ENCODE peak calls at places on chromosome 1, in eight cellular contexts. D is AG04450; B is CD8-positive, alpha-beta T cell; P is brain microvascular endothelial cell; E is esophagus squamous epithelium; Z is GM06990; Q is stomach; T is A673. L is an unnamed sample.

GRCh38 chr1:84390231-84390630 is 8.1 kb upstream of the DNASE2B start:
- DNase-seq in D (no peak), B (no peak), P (no peak), E (no peak), Z (no peak), Q (no peak), T (no peak), L (no peak)

GRCh38 chr1:236084386-236084730 is 19.5 kb upstream of the NID1 start:
- DNase-seq in D (no peak), B (no peak), P (no peak), E (no peak), Z (no peak), Q (no peak), T (no peak), L (no peak)

GRCh38 chr1:206013017-206013800 is 10.0 kb upstream of the RAB7B start:
- DNase-seq in D (no peak), B (no peak), P (no peak), E (no peak), Z (no peak), Q (no peak), T (no peak), L (no peak)

GRCh38 chr1:37177230-37177864 is 143.0 kb upstream of the GRIK3 start:
- DNase-seq in D (no peak), B (no peak), P (peak; percentile 8), E (no peak), Z (no peak), Q (no peak), T (peak; percentile 55), L (no peak)

GRCh38 chr1:172723251-172723650 is 64.3 kb downstream of the FASLG start:
- DNase-seq in D (no peak), B (no peak), P (no peak), E (no peak), Z (no peak), Q (no peak), T (no peak), L (no peak)

GRCh38 chr1:18743233-18743632 is 112.6 kb downstream of the PAX7 start:
- DNase-seq in D (no peak), B (no peak), P (no peak), E (no peak), Z (no peak), Q (no peak), T (no peak), L (no peak)

GRCh38 chr1:27342778-27343638 is 1.2 kb downstream of the SYTL1 start:
- DNase-seq in D (no peak), B (peak; percentile 78), P (no peak), E (no peak), Z (peak; percentile 66), Q (peak; percentile 81), T (no peak), L (no peak)

GRCh38 chr1:112636597-112637256 is 17.1 kb downstream of the CAPZA1 start:
- DNase-seq in D (no peak), B (no peak), P (no peak), E (no peak), Z (no peak), Q (no peak), T (no peak), L (no peak)

GRCh38 chr1:214188835-214189234 is 92.1 kb upstream of the SMYD2 start:
- DNase-seq in D (no peak), B (no peak), P (no peak), E (no peak), Z (no peak), Q (no peak), T (no peak), L (no peak)

GRCh38 chr1:233359905-233360304 is 32.4 kb downstream of the MAP3K21 start:
- DNase-seq in D (no peak), B (no peak), P (no peak), E (no peak), Z (no peak), Q (no peak), T (no peak), L (no peak)

GRCh38 chr1:82486969-82487368 is 686.2 kb downstream of the ADGRL2 start:
- DNase-seq in D (no peak), B (no peak), P (no peak), E (no peak), Z (no peak), Q (no peak), T (no peak), L (no peak)

GRCh38 chr1:34436836-34437235 is 260.1 kb downstream of the C1orf94 start:
- DNase-seq in D (no peak), B (no peak), P (no peak), E (no peak), Z (no peak), Q (no peak), T (no peak), L (no peak)

DNA sequence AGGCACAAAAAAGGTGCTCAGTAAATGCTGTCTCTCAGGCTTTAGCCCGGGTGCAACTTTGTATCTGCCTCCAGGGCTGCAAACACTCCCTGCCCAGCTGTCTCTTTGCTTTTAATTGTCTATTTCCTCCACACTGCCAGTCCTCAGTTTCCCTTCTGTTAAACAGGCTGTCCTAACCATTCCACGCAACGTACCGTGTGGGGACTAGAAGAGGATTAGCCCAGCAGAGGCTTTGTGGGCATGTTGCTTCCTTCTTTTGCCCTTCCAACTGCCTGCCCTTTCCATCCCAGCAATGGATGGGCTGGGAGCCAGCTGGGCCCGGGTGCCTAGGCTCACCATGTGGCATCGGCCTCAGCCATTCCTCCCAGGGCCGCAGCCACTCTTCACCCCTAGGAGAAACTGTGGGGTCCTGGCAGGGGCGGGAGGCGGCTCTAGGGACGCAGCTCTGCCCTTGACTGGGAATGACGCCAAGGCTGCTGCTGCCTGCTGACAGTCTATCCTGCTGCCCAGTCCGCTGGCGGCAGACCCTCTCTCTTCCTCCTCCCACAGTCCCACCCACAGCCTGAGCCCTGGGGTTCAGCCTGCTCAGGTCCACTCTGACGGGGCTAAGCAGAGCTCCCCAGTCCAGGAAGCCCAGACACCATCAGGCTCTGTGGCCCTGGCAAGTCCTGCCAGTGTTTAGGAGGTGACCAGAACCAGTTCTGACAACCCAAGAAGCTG is 40.6 kb upstream of the LRP8 start:
- DNase-seq in D (no peak), B (no peak), P (no peak), E (no peak), Z (no peak), Q (peak; percentile 25), T (no peak), L (no peak)
- H3K4me3 ChIP-seq in D (no peak overlapping the region), B (no peak overlapping the region), P (no peak overlapping the region), E (no peak overlapping the region), Z (no peak overlapping the region), Q (no peak overlapping the region), T (no peak overlapping the region), L (no peak overlapping the region)

GRCh38 chr1:181391297-181391905 is 91.9 kb upstream of the CACNA1E start:
- DNase-seq in D (no peak), B (no peak), P (no peak), E (no peak), Z (no peak), Q (no peak), T (peak; percentile 20), L (no peak)
- TF ChIP-seq CTCF in D (no peak), B (no peak), P (no peak), E (no peak), Z (no peak), Q (no peak), T (no peak), L (no peak)

GRCh38 chr1:117093870-117094621 is 27.5 kb downstream of the TRIM45 start:
- DNase-seq in D (no peak), B (no peak), P (peak; percentile 80), E (no peak), Z (no peak), Q (no peak), T (peak; percentile 75), L (no peak)

GRCh38 chr1:117096871-117097842 is 24.4 kb downstream of the TRIM45 start:
- DNase-seq in D (no peak), B (no peak), P (peak; percentile 69), E (no peak), Z (no peak), Q (no peak), T (no peak), L (no peak)

GRCh38 chr1:117095237-117095636 is 26.3 kb downstream of the TRIM45 start:
- DNase-seq in D (no peak), B (no peak), P (no peak), E (no peak), Z (no peak), Q (no peak), T (peak; percentile 56), L (peak; percentile 52)

GRCh38 chr1:117092594-117092993 is 29.0 kb downstream of the TRIM45 start:
- DNase-seq in D (no peak), B (no peak), P (no peak), E (no peak), Z (no peak), Q (no peak), T (no peak), L (no peak)

DNA sequence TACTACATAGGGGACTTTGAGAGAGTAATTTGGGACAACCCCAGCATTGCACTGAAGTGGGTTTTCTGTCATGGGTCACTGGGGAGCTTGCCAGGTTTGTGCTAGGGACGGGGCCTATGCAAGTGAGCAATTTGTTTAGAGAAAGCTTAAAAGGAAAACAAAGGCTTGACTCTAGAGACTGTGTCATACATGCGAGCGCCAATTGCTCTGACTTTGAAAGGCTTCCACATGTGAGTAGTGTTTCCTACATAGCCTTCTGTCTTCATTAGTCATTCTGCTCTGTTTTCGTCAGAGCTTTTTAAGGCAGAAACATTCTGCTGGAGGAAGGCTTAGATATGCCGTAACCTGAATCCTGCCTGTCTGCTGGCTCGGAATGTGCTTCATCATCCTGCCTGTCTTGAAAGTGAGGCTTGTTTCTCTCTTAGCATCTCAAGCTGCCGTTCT is 28.4 kb downstream of the TRIM45 start:
- DNase-seq in D (peak; percentile 91), B (no peak), P (peak; percentile 97), E (no peak), Z (no peak), Q (peak; percentile 31), T (peak; percentile 59), L (peak; percentile 93)
- H3K4me3 ChIP-seq in D (peak overlapping the region; percentile 8), B (no peak overlapping the region), P (no peak overlapping the region), E (no peak overlapping the region), Z (no peak overlapping the region), Q (no peak overlapping the region), T (no peak overlapping the region), L (no peak overlapping the region)

DNA sequence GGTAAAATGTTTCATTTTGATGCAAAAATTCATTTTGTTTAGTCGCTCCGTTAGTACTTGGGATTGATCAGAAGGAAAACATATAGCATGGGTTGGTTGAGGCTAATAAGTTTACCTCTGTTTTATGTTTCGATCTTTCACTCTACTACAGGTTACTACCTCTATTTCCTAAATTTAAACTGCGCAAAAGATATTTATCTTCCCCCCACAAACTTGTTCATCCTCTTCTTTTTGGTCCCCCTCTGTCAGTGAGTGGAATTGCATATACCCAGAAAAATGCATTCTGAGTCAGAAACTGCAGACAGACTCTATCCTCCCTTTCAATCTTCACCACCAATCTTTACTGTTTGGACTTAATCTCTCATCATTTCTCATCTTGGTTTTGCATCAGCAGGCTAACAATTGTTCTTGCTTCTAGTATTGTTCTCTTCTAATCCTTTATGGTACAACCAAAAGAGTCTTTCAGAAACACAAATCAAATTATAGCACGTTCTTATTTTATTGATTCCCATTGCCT is 316.0 kb upstream of the ADGRL4 start:
- DNase-seq in D (no peak), B (no peak), P (peak; percentile 35), E (no peak), Z (no peak), Q (no peak), T (peak; percentile 42), L (no peak)
- TF ChIP-seq CTCF in D (peak; percentile 34), B (no peak), P (peak; percentile 15), E (no peak), Z (no peak), Q (no peak), T (no peak), L (no peak)

GRCh38 chr1:30719406-30720270 is 3.7 kb downstream of the MATN1 start:
- DNase-seq in D (no peak), B (no peak), P (no peak), E (no peak), Z (no peak), Q (no peak), T (no peak), L (no peak)
- H3K4me3 ChIP-seq in D (peak overlapping the region; percentile 66), B (peak overlapping the region; percentile 98), P (peak overlapping the region; percentile 15), E (peak overlapping the region; percentile 76), Z (peak overlapping the region; percentile 82), Q (peak overlapping the region; percentile 59), T (peak overlapping the region; percentile 64), L (peak overlapping the region; percentile 46)

GRCh38 chr1:56409112-56409691 is 170.2 kb downstream of the PLPP3 start:
- DNase-seq in D (no peak), B (no peak), P (no peak), E (no peak), Z (no peak), Q (peak; percentile 77), T (no peak), L (no peak)
- TF ChIP-seq CTCF in D (no peak), B (no peak), P (peak; percentile 37), E (peak; percentile 60), Z (peak; percentile 53), Q (peak; percentile 49), T (peak; percentile 12), L (peak; percentile 31)

L was measured in BJ.